ENCODE peak calls at places on chromosome 22, in ten cellular contexts. O is cardiac muscle cell; Q is CD4-positive, alpha-beta T cell; T is AG09309; Z is kidney; I is mucosa of descending colon; M is upper lobe of right lung; S is HFF-Myc; W is nephron progenitor cell; A is adrenal gland. J is an unnamed sample.

GRCh38 chr22:46267431-46268279 is at the start of gene TTC38:
- DNase-seq in O (peak), Z (peak), T (peak), W (peak), A (peak), S (no peak), Q (peak), I (peak), M (peak), J (peak)

GRCh38 chr22:44828193-44828592 is 75.8 kb downstream of the ARHGAP8 start:
- DNase-seq in M (no peak), Q (no peak), Z (no peak), I (no peak), S (no peak), A (no peak), O (peak), T (no peak), W (peak), J (no peak)

GRCh38 chr22:32309585-32310251 is 47.9 kb upstream of the RFPL3 start:
- DNase-seq in M (no peak), Q (no peak), A (no peak), T (no peak), O (no peak), I (no peak), S (no peak), Z (no peak), W (peak), J (no peak)

GRCh38 chr22:42294034-42294985 is 23.9 kb upstream of the TCF20 start:
- DNase-seq in M (peak), O (peak), Q (peak), A (peak), I (peak), T (no peak), W (peak), S (no peak), Z (no peak), J (no peak)

GRCh38 chr22:39634530-39635399 is 64.2 kb downstream of the CACNA1I start:
- DNase-seq in Q (no peak), O (peak), M (no peak), A (peak), S (peak), Z (no peak), I (no peak), W (no peak), T (peak), J (no peak)

GRCh38 chr22:38431266-38432010 is 23.6 kb downstream of the KCNJ4 start:
- DNase-seq in T (no peak), S (no peak), Q (no peak), I (no peak), W (no peak), O (no peak), A (peak), M (no peak), Z (no peak), J (no peak)

GRCh38 chr22:24996420-24996952 is 44.0 kb downstream of the KIAA1671 start:
- DNase-seq in A (peak), O (peak), W (peak), M (no peak), S (no peak), I (peak), Z (no peak), Q (no peak), T (no peak), J (no peak)

GRCh38 chr22:24937114-24937513 is 9.4 kb downstream of the LHFPL7 start:
- DNase-seq in Z (no peak), Q (no peak), M (no peak), S (no peak), I (no peak), W (no peak), A (no peak), T (no peak), O (peak), J (no peak)

GRCh38 chr22:37154925-37155712 is 5.4 kb upstream of the IL2RB start:
- DNase-seq in I (no peak), A (no peak), Q (no peak), S (no peak), Z (peak), T (no peak), O (peak), W (no peak), M (no peak), J (no peak)

GRCh38 chr22:48951836-48952235 is 875.8 kb downstream of the BRD1 start:
- DNase-seq in T (no peak), O (no peak), M (no peak), I (no peak), Z (no peak), Q (no peak), S (no peak), W (no peak), A (no peak), J (no peak)

GRCh38 chr22:44384981-44385610 is 72.3 kb upstream of the SHISAL1 start:
- DNase-seq in A (no peak), S (no peak), M (peak), Z (peak), Q (no peak), W (no peak), O (no peak), T (no peak), I (no peak), J (no peak)

GRCh38 chr22:46056169-46057041 is 79.4 kb upstream of the WNT7B start:
- DNase-seq in T (no peak), A (no peak), I (peak), Q (no peak), O (no peak), M (peak), W (no peak), S (no peak), Z (peak), J (peak)

GRCh38 chr22:24059121-24059520 is 48.0 kb downstream of the CABIN1 start:
- DNase-seq in W (no peak), A (no peak), S (peak), M (no peak), T (peak), Q (no peak), O (peak), Z (no peak), I (no peak), J (no peak)

GRCh38 chr22:28759861-28760560 is 12.5 kb upstream of the CCDC117 start:
- DNase-seq in I (no peak), T (no peak), O (no peak), Z (no peak), A (no peak), M (no peak), W (no peak), S (no peak), Q (no peak), J (no peak)

GRCh38 chr22:40289991-40290459 is 56.3 kb upstream of the ADSL start:
- DNase-seq in M (no peak), T (no peak), O (no peak), S (no peak), A (no peak), Q (peak), Z (no peak), W (no peak), I (no peak), J (no peak)

GRCh38 chr22:38109391-38110000 is 988 bp downstream of the BAIAP2L2 start:
- DNase-seq in Z (peak), A (no peak), W (no peak), Q (no peak), I (peak), O (no peak), M (no peak), S (no peak), T (no peak), J (no peak)

GRCh38 chr22:39593061-39593930 is 22.7 kb downstream of the CACNA1I start:
- DNase-seq in M (no peak), S (no peak), W (no peak), I (no peak), A (peak), O (no peak), Q (no peak), T (no peak), Z (no peak), J (no peak)

GRCh38 chr22:42673898-42674390 is 24.8 kb upstream of the CYB5R3 start:
- DNase-seq in T (no peak), S (no peak), A (no peak), I (no peak), M (no peak), O (peak), Q (no peak), Z (no peak), W (no peak), J (no peak)

GRCh38 chr22:38207898-38208432 is 6.2 kb downstream of the MAFF start:
- DNase-seq in A (no peak), Q (no peak), T (no peak), Z (no peak), S (no peak), W (no peak), O (no peak), I (no peak), M (no peak), J (no peak)

GRCh38 chr22:45237065-45237990 is 3.4 kb downstream of the KIAA0930 start:
- DNase-seq in W (peak), I (no peak), S (no peak), T (no peak), A (no peak), Q (no peak), M (no peak), Z (no peak), O (no peak), J (no peak)

GRCh38 chr22:44181912-44182590 is 1.3 kb downstream of the PARVG start:
- DNase-seq in O (no peak), S (no peak), A (no peak), M (peak), I (no peak), W (no peak), T (no peak), Q (no peak), Z (peak), J (no peak)

GRCh38 chr22:23225337-23225723 is 45.0 kb downstream of the BCR start:
- DNase-seq in I (no peak), Z (peak), A (no peak), M (no peak), Q (no peak), O (no peak), W (no peak), S (no peak), T (no peak), J (no peak)

GRCh38 chr22:21657361-21658118 is 8.3 kb upstream of the PPIL2 start:
- DNase-seq in O (peak), Z (peak), T (no peak), I (peak), Q (peak), S (no peak), A (peak), W (peak), M (peak), J (no peak)

GRCh38 chr22:45196926-45197605 is 33.3 kb downstream of the NUP50 start:
- DNase-seq in T (no peak), S (no peak), A (no peak), M (no peak), Z (peak), Q (no peak), W (no peak), O (no peak), I (no peak), J (no peak)

GRCh38 chr22:24331468-24332440 is 61.1 kb downstream of the SPECC1L start:
- DNase-seq in T (no peak), I (no peak), A (no peak), W (no peak), S (no peak), Q (no peak), Z (no peak), M (no peak), O (no peak), J (no peak)

GRCh38 chr22:43200031-43200430 is 13.1 kb upstream of the TTLL12 start:
- DNase-seq in Z (peak), W (no peak), T (no peak), I (no peak), S (no peak), A (no peak), Q (no peak), M (no peak), O (no peak), J (no peak)

GRCh38 chr22:38199826-38200559 is 1.8 kb upstream of the MAFF start:
- DNase-seq in A (no peak), Q (no peak), Z (no peak), S (no peak), O (no peak), I (no peak), M (no peak), T (no peak), W (no peak), J (no peak)

GRCh38 chr22:37275134-37275533 is 7.2 kb upstream of the CYTH4 start:
- DNase-seq in T (no peak), W (no peak), O (no peak), A (no peak), Q (no peak), S (no peak), Z (peak), M (no peak), I (no peak), J (no peak)

GRCh38 chr22:37999640-38000272 is 15.4 kb upstream of the SOX10 start:
- DNase-seq in A (peak), W (no peak), O (peak), Z (no peak), Q (no peak), M (no peak), T (no peak), S (no peak), I (no peak), J (no peak)

GRCh38 chr22:43035250-43035649 is 20.3 kb upstream of the PACSIN2 start:
- DNase-seq in I (no peak), S (no peak), W (no peak), Z (no peak), O (no peak), T (no peak), M (no peak), Q (no peak), A (no peak), J (no peak)

GRCh38 chr22:50146440-50147228 is 23.9 kb upstream of the PANX2 start:
- DNase-seq in W (peak), Q (no peak), O (peak), Z (peak), T (peak), S (no peak), I (peak), A (peak), M (peak), J (no peak)
- TF ChIP-seq CTCF in W (peak), Q (no peak), O (peak), Z (peak), T (peak), S (peak), I (peak), A (peak), M (peak), J (no peak)

GRCh38 chr22:35841907-35842518 is 124.3 kb downstream of the APOL5 start:
- DNase-seq in T (no peak), Z (no peak), W (no peak), I (no peak), A (no peak), Q (no peak), M (no peak), S (no peak), O (no peak), J (no peak)

GRCh38 chr22:35838849-35839646 is 121.4 kb downstream of the APOL5 start:
- DNase-seq in W (peak), I (no peak), A (peak), O (peak), Z (no peak), T (peak), S (no peak), M (no peak), Q (no peak), J (no peak)

GRCh38 chr22:35842519-35842913 is 124.8 kb downstream of the APOL5 start:
- DNase-seq in W (no peak), O (no peak), S (no peak), M (no peak), T (no peak), Z (no peak), Q (no peak), I (no peak), A (no peak), J (no peak)

GRCh38 chr22:35837328-35837727 is 119.7 kb downstream of the APOL5 start:
- DNase-seq in S (no peak), W (no peak), O (no peak), I (no peak), T (no peak), Q (no peak), M (no peak), A (no peak), Z (no peak), J (no peak)

GRCh38 chr22:35839811-35840739 is 122.4 kb downstream of the APOL5 start:
- DNase-seq in M (peak), W (peak), S (peak), A (peak), I (peak), Z (peak), Q (no peak), O (peak), T (peak), J (peak)
- TF ChIP-seq CTCF in M (no peak), W (no peak), S (no peak), A (no peak), I (no peak), Z (no peak), Q (no peak), O (no peak), T (no peak), J (no peak)

DNA sequence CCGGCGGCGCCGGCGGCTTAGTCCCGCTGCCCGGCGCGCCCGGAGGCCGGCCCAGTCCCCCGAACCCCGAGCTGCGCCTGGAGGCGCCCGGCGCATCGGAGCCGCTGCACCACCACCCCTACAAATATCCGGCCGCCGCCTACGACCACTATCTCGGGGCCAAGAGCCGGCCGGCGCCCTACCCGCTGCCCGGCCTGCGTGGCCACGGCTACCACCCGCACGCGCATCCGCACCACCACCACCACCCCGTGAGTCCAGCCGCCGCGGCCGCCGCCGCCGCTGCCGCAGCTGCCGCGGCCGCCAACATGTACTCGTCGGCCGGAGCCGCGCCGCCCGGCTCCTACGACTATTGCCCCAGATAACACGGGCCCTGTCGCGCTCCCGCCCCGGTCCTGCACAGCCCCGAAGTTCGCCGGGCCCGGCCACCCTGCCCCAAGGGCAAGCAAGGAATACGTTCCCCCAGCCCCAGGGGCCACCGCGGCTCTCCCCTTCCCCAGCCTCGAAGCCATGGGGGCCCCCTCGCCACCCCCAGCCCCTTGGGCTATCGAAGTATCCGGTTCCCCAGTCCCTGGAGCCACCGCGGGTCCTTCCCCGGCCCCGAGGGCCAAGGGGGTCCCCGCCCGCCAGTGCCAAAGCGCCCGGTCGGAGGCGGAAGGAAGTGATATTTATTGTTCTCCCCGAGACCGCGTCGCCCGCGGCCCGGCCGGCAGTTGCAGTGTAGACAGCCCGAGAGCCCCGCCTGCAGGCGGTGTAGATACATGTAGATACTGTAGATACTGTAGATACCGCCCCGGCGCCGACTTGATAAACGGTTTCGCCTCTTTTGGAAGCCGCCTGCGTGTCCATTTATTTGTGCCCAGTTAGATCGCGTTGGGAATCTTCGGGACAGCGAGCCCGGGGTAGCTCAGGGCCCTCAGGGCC is 6.2 kb downstream of the TBX1 start:
- DNase-seq in I (peak), Z (peak), A (no peak), O (peak), S (no peak), W (peak), M (peak), Q (peak), T (no peak), J (no peak)
- TF ChIP-seq CTCF in I (no peak), Z (no peak), A (no peak), O (peak), S (peak), W (no peak), M (peak), Q (no peak), T (peak), J (no peak)

GRCh38 chr22:20267441-20268288 is 453 bp downstream of the RTN4R start:
- DNase-seq in W (peak), O (no peak), T (no peak), M (peak), Z (no peak), I (peak), A (no peak), S (no peak), Q (no peak), J (no peak)
- TF ChIP-seq CTCF in W (no peak), O (no peak), T (no peak), M (no peak), Z (no peak), I (no peak), A (no peak), S (no peak), Q (no peak), J (no peak)

GRCh38 chr22:26170112-26170492 is 840 bp downstream of the SEZ6L start:
- DNase-seq in Z (no peak), T (no peak), W (peak), M (no peak), A (no peak), S (no peak), O (no peak), Q (no peak), I (no peak), J (no peak)

GRCh38 chr22:26169312-26170111 is at the start of gene SEZ6L:
- DNase-seq in W (peak), A (no peak), Q (no peak), S (no peak), I (no peak), T (no peak), M (peak), O (no peak), Z (no peak), J (no peak)

GRCh38 chr22:26172389-26172990 is 3.2 kb downstream of the SEZ6L start:
- DNase-seq in Q (no peak), T (no peak), A (peak), I (peak), W (peak), S (no peak), O (peak), Z (no peak), M (no peak), J (no peak)

GRCh38 chr22:26168934-26169311 is 339 bp upstream of the SEZ6L start:
- DNase-seq in O (no peak), S (no peak), Q (no peak), A (no peak), Z (no peak), W (no peak), T (no peak), M (no peak), I (no peak), J (no peak)

GRCh38 chr22:26170795-26171194 is 1.5 kb downstream of the SEZ6L start:
- DNase-seq in S (no peak), W (peak), O (no peak), M (no peak), I (no peak), Q (no peak), Z (no peak), T (no peak), A (no peak), J (no peak)
- TF ChIP-seq CTCF in S (no peak), W (peak), O (no peak), M (no peak), I (no peak), Q (no peak), Z (no peak), T (no peak), A (no peak), J (no peak)

J was measured in omental fat pad.